ENCODE peak calls at places on chromosomes 5 and 9, in nine cellular contexts. S is aorta, F is H9, C is GM23248, Z is dorsolateral prefrontal cortex, P is epithelial cell of prostate, Q is tibial artery, M is pancreas, W is body of pancreas. J is an unnamed sample.

GRCh38 chr5:120509056-120509455 is 45.0 kb downstream of the PRR16 start:
- DNase-seq in S (no peak), F (no peak), Q (no peak), M (no peak), C (peak; percentile 52), P (no peak), W (no peak), Z (no peak), J (no peak)

GRCh38 chr5:122040903-122041302 is 37.2 kb downstream of the LOX start:
- DNase-seq in C (no peak), W (no peak), S (no peak), M (no peak), Z (no peak), P (no peak), F (no peak), Q (no peak), J (no peak)

GRCh38 chr9:6759114-6759977 is 1.6 kb downstream of the KDM4C start:
- DNase-seq in C (peak; percentile 95), P (no peak), F (no peak), Q (no peak), M (no peak), W (peak; percentile 20), S (no peak), Z (no peak), J (no peak)

GRCh38 chr5:89396262-89396975 is 513.4 kb upstream of the MEF2C start:
- DNase-seq in F (no peak), C (peak; percentile 59), P (no peak), W (no peak), Z (no peak), Q (no peak), S (no peak), M (no peak), J (no peak)

GRCh38 chr9:106062252-106062651 is 367.9 kb downstream of the TMEM38B start:
- DNase-seq in P (no peak), S (no peak), C (no peak), W (no peak), Z (no peak), Q (no peak), M (no peak), F (no peak), J (no peak)

GRCh38 chr5:67983251-67983941 is 232.2 kb upstream of the PIK3R1 start:
- DNase-seq in C (peak; percentile 84), P (no peak), F (no peak), M (no peak), S (no peak), Z (no peak), Q (no peak), W (no peak), J (no peak)

GRCh38 chr5:143101134-143101533 is 302.4 kb downstream of the NR3C1 start:
- DNase-seq in C (no peak), S (no peak), M (no peak), P (no peak), Q (no peak), Z (no peak), W (no peak), F (no peak), J (no peak)

GRCh38 chr9:94286056-94286455 is 27.0 kb downstream of the ZNF169 start:
- DNase-seq in Q (no peak), M (no peak), Z (no peak), F (no peak), S (no peak), C (no peak), W (no peak), P (no peak), J (no peak)

GRCh38 chr9:94086468-94086867 is 2.2 kb downstream of the PTPDC1 start:
- DNase-seq in Z (no peak), C (peak; percentile 94), F (no peak), M (no peak), W (no peak), Q (no peak), S (no peak), P (peak; percentile 34), J (no peak)

GRCh38 chr5:167352801-167353200 is 938.6 kb upstream of the WWC1 start:
- DNase-seq in Z (no peak), Q (no peak), S (no peak), F (no peak), M (no peak), W (no peak), C (no peak), P (no peak), J (no peak)

GRCh38 chr9:79641055-79641454 is 69.3 kb downstream of the TLE4 start:
- DNase-seq in S (no peak), C (no peak), P (no peak), W (no peak), M (no peak), F (no peak), Z (no peak), Q (no peak), J (no peak)

GRCh38 chr5:101271945-101272344 is 368.9 kb upstream of the ST8SIA4 start:
- DNase-seq in S (no peak), F (no peak), P (no peak), Q (no peak), C (no peak), M (no peak), W (no peak), Z (no peak), J (no peak)

GRCh38 chr9:4594994-4595393 is 67.1 kb upstream of the PLPP6 start:
- DNase-seq in F (no peak), Z (no peak), M (no peak), Q (no peak), C (no peak), W (no peak), P (no peak), S (no peak), J (no peak)

GRCh38 chr9:4592886-4593285 is 69.2 kb upstream of the PLPP6 start:
- DNase-seq in F (no peak), P (no peak), S (no peak), Q (no peak), C (no peak), W (no peak), M (no peak), Z (no peak), J (no peak)

GRCh38 chr9:4596165-4596922 is 65.8 kb upstream of the PLPP6 start:
- DNase-seq in S (no peak), W (no peak), Q (no peak), Z (no peak), C (no peak), M (no peak), P (no peak), F (no peak), J (no peak)

GRCh38 chr9:4592325-4592724 is 69.8 kb upstream of the PLPP6 start:
- DNase-seq in M (no peak), S (no peak), Z (no peak), P (no peak), W (no peak), Q (no peak), F (no peak), C (no peak), J (no peak)

DNA sequence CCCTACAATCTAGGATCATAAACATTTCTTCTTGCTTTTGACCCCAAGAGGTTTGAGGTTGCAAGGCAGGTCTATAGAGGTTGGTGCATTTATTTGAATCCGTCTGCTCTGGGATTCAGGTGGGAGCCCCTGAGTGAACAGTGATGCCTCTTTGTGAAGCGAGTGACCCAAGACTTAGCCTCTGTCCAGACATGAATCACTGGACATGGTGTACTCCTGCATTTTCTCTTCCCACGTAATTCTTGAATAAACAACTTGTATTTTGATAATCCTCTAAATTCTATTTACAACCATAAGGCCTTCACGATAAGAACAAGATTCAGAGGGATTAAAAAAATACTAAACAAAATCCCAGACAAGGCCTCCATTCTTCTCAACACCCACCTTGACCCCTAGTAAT is 67.5 kb upstream of the PLPP6 start:
- DNase-seq in Z (no peak), W (no peak), P (no peak), M (no peak), F (no peak), S (no peak), C (no peak), Q (no peak), J (no peak)
- H3K27ac ChIP-seq in Z (no peak overlapping the region), W (no peak overlapping the region), P (no peak overlapping the region), M (no peak overlapping the region), F (no peak overlapping the region), S (no peak overlapping the region), C (no peak overlapping the region), Q (no peak overlapping the region), J (no peak overlapping the region)

GRCh38 chr5:179130101-179130681 is 70.0 kb downstream of the ZNF354C start:
- DNase-seq in C (no peak), F (no peak), S (no peak), Z (peak; percentile 21), P (no peak), Q (peak; percentile 56), W (no peak), M (no peak), J (no peak)
- H3K27ac ChIP-seq in C (no peak overlapping the region), F (no peak overlapping the region), S (no peak overlapping the region), Z (no peak overlapping the region), P (no peak overlapping the region), Q (no peak overlapping the region), W (no peak overlapping the region), M (no peak overlapping the region), J (no peak overlapping the region)

DNA sequence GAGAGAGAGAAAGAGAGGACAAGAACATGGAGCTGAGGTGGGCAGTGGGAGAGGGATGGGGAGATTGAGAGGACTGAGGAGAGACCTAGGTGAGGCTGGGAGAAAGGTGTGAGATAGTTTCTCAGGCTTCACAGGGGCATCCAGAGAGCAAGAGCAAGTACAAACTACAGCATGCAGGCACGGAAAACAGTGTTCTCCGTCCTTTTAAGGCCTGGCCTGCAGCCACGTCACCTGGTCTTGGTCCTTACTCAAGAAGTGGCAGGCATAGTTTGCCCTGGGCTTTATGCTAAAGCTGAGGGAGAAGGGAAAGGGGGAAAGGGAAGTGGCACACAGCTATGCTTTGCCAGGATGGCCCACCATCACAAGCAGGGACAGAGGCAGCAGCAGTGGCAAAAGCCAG is 65.7 kb downstream of the SIL1 start:
- DNase-seq in F (no peak), Z (no peak), M (no peak), P (no peak), Q (peak; percentile 77), C (no peak), W (peak; percentile 52), S (no peak), J (no peak)
- H3K27ac ChIP-seq in F (no peak overlapping the region), Z (peak overlapping the region; percentile 81), M (no peak overlapping the region), P (no peak overlapping the region), Q (peak overlapping the region; percentile 77), C (no peak overlapping the region), W (peak overlapping the region; percentile 67), S (peak overlapping the region; percentile 91), J (peak overlapping the region; percentile 89)

GRCh38 chr9:113484258-113484730 is 20.8 kb downstream of the RGS3 start:
- DNase-seq in S (peak; percentile 69), Z (no peak), M (peak; percentile 75), Q (peak; percentile 85), C (no peak), P (no peak), F (peak; percentile 5), W (peak; percentile 84), J (no peak)

GRCh38 chr9:113488490-113488889 is 25.0 kb downstream of the RGS3 start:
- DNase-seq in S (peak; percentile 79), W (no peak), C (peak; percentile 63), F (no peak), P (no peak), Q (peak; percentile 92), M (no peak), Z (no peak), J (no peak)

GRCh38 chr9:113485761-113486115 is 22.2 kb downstream of the RGS3 start:
- DNase-seq in S (no peak), P (no peak), Q (no peak), M (no peak), C (no peak), Z (no peak), F (peak; percentile 9), W (no peak), J (no peak)

GRCh38 chr9:113486327-113486726 is 22.8 kb downstream of the RGS3 start:
- DNase-seq in C (no peak), P (no peak), S (no peak), M (no peak), W (no peak), F (no peak), Q (peak; percentile 53), Z (no peak), J (no peak)

GRCh38 chr9:113488071-113488470 is 24.5 kb downstream of the RGS3 start:
- DNase-seq in P (no peak), Q (no peak), S (no peak), C (no peak), F (no peak), Z (no peak), W (peak; percentile 72), M (peak; percentile 59), J (no peak)
- H3K27ac ChIP-seq in P (no peak overlapping the region), Q (peak overlapping the region; percentile 88), S (peak overlapping the region; percentile 58), C (no peak overlapping the region), F (no peak overlapping the region), Z (no peak overlapping the region), W (no peak overlapping the region), M (no peak overlapping the region), J (no peak overlapping the region)